ENCODE peak calls at places on chromosomes 6 and 20, in eight cellular contexts. Y is body of pancreas; L is keratinocyte; D is breast epithelium; M is transverse colon; R is naive thymus-derived CD4-positive, alpha-beta T cell; T is small intestine; O is psoas muscle. U is an unnamed sample.
A peak's percentile ranks its signal among the peaks of the same experiment; 100 is the strongest.

GRCh38 chr6:24824142-24824755 is 25.5 kb upstream of the ARMH2 start:
- DNase-seq in Y (no peak), L (no peak), D (no peak), M (no peak), R (no peak), T (no peak), O (no peak), U (no peak)

GRCh38 chr6:50062051-50062450 is 12.3 kb upstream of the DEFB112 start:
- DNase-seq in Y (no peak), L (no peak), D (no peak), M (no peak), R (no peak), T (no peak), O (no peak), U (no peak)

GRCh38 chr20:46875059-46875458 is 19.6 kb upstream of the EYA2 start:
- DNase-seq in Y (no peak), L (no peak), D (no peak), M (no peak), R (no peak), T (no peak), O (no peak), U (no peak)

GRCh38 chr6:124741341-124741740 is 220.9 kb upstream of the RNF217 start:
- DNase-seq in Y (no peak), L (no peak), D (no peak), M (no peak), R (no peak), T (no peak), O (no peak), U (no peak)

GRCh38 chr6:165805067-165805525 is 142.1 kb upstream of the PDE10A start:
- DNase-seq in Y (no peak), L (no peak), D (no peak), M (no peak), R (no peak), T (no peak), O (no peak), U (no peak)

GRCh38 chr6:105804436-105804835 is 281.7 kb upstream of the PRDM1 start:
- DNase-seq in Y (no peak), L (peak; percentile 30), D (no peak), M (no peak), R (no peak), T (no peak), O (no peak), U (no peak)

GRCh38 chr6:109362102-109362884 is 20.0 kb downstream of the CD164 start:
- DNase-seq in Y (no peak), L (no peak), D (no peak), M (no peak), R (no peak), T (no peak), O (no peak), U (no peak)

GRCh38 chr20:38260378-38261053 is at the start of gene KIAA1755:
- DNase-seq in Y (no peak), L (no peak), D (no peak), M (no peak), R (no peak), T (no peak), O (peak; percentile 69), U (no peak)

GRCh38 chr6:143581835-143582480 is 70.4 kb upstream of the FUCA2 start:
- DNase-seq in Y (no peak), L (no peak), D (no peak), M (no peak), R (no peak), T (peak; percentile 28), O (no peak), U (no peak)

GRCh38 chr6:44956426-44956825 is 371.7 kb upstream of the RUNX2 start:
- DNase-seq in Y (no peak), L (no peak), D (no peak), M (no peak), R (no peak), T (no peak), O (no peak), U (no peak)

GRCh38 chr6:108242721-108243120 is 18.1 kb downstream of the SNX3 start:
- DNase-seq in Y (no peak), L (no peak), D (no peak), M (no peak), R (no peak), T (no peak), O (no peak), U (no peak)

GRCh38 chr6:150006961-150007464 is 18.3 kb downstream of the RAET1L start:
- DNase-seq in Y (no peak), L (no peak), D (no peak), M (no peak), R (no peak), T (no peak), O (no peak), U (no peak)

GRCh38 chr6:167962717-167963116 is 34.8 kb upstream of the KIF25 start:
- DNase-seq in Y (no peak), L (no peak), D (no peak), M (no peak), R (no peak), T (no peak), O (no peak), U (no peak)

GRCh38 chr20:20780127-20780822 is 67.8 kb upstream of the RALGAPA2 start:
- DNase-seq in Y (peak; percentile 74), L (no peak), D (peak; percentile 69), M (peak; percentile 77), R (no peak), T (peak; percentile 70), O (peak; percentile 96), U (peak; percentile 99)

GRCh38 chr6:73515204-73516101 is 5.4 kb downstream of the EEF1A1 start:
- DNase-seq in Y (peak; percentile 61), L (no peak), D (no peak), M (peak; percentile 56), R (no peak), T (peak; percentile 69), O (no peak), U (peak; percentile 62)

GRCh38 chr20:58518387-58518786 is 3.2 kb upstream of the APCDD1L start:
- DNase-seq in Y (no peak), L (no peak), D (no peak), M (no peak), R (no peak), T (no peak), O (no peak), U (no peak)

GRCh38 chr6:36699290-36699689 is 1.7 kb downstream of the RAB44 start:
- DNase-seq in Y (no peak), L (no peak), D (no peak), M (no peak), R (no peak), T (peak; percentile 92), O (peak; percentile 32), U (no peak)

GRCh38 chr6:41066867-41067304 is 5.3 kb downstream of the OARD1 start:
- DNase-seq in Y (peak; percentile 86), L (peak; percentile 30), D (peak; percentile 69), M (peak; percentile 83), R (peak; percentile 26), T (peak; percentile 87), O (peak; percentile 81), U (peak; percentile 53)
- H3K27ac ChIP-seq in Y (peak overlapping the region; percentile 72), L (no peak overlapping the region), D (no peak overlapping the region), M (peak overlapping the region; percentile 70), R (no peak overlapping the region), T (no peak overlapping the region), O (peak overlapping the region; percentile 92), U (no peak overlapping the region)

GRCh38 chr20:843908-844307 is 10.4 kb downstream of the FAM110A start:
- DNase-seq in Y (no peak), L (no peak), D (no peak), M (peak; percentile 47), R (no peak), T (peak; percentile 82), O (no peak), U (no peak)
- H3K27ac ChIP-seq in Y (no peak overlapping the region), L (peak overlapping the region; percentile 63), D (peak overlapping the region; percentile 93), M (peak overlapping the region; percentile 51), R (peak overlapping the region; percentile 70), T (peak overlapping the region; percentile 45), O (no peak overlapping the region), U (no peak overlapping the region)

DNA sequence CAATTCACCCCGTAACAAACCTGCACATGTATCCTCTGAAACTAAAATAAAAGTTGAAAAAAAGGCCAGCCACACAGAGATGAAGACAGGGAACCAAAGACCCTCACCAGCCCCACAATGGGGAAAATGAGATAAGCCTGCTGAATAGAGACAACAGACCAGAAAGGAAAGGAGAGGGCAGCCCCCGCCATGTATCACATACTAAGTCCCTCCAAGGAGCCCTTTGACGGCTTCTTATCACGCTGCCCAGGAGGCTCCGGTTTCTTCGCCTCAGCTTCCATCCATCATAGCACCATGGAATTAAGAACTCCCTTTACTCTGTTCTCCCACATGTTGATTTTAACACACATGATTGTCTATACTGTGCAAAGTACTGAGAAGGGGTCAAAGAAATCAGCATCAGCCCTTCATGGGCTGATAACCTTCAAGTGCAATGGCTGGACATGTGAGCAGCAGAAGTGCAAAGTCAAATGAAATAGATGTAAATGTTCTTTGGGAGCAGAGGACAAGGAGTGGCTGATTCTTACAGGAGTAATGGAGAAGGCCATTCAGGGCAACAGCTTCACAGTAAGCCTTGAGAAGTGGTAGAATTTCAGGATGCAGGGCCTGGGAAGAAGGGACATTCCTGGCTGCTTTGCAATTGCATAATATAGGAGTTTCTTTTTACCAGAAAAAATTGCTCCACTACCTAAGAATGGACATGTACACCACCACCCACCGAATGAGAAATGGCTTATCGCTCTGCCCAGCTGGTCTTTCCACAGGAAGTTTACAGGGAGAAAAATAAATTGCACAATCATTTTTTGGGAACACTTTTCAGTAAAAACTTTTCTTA is 54.7 kb downstream of the MAP3K5 start:
- DNase-seq in Y (peak; percentile 37), L (no peak), D (no peak), M (no peak), R (no peak), T (peak; percentile 36), O (no peak), U (no peak)
- H3K27ac ChIP-seq in Y (peak overlapping the region; percentile 41), L (no peak overlapping the region), D (peak overlapping the region; percentile 76), M (peak overlapping the region; percentile 56), R (no peak overlapping the region), T (no peak overlapping the region), O (peak overlapping the region; percentile 17), U (no peak overlapping the region)

GRCh38 chr20:53079883-53080282 is 107.7 kb downstream of the TSHZ2 start:
- DNase-seq in Y (no peak), L (no peak), D (no peak), M (no peak), R (no peak), T (peak; percentile 67), O (no peak), U (no peak)

GRCh38 chr20:53080969-53081871 is 109.1 kb downstream of the TSHZ2 start:
- DNase-seq in Y (peak; percentile 83), L (peak; percentile 25), D (no peak), M (peak; percentile 20), R (no peak), T (peak; percentile 71), O (no peak), U (no peak)

GRCh38 chr20:53078761-53079482 is 106.8 kb downstream of the TSHZ2 start:
- DNase-seq in Y (no peak), L (no peak), D (no peak), M (no peak), R (no peak), T (peak; percentile 61), O (no peak), U (no peak)

GRCh38 chr20:53079483-53079810 is 107.3 kb downstream of the TSHZ2 start:
- DNase-seq in Y (no peak), L (no peak), D (no peak), M (no peak), R (no peak), T (peak; percentile 85), O (no peak), U (no peak)

DNA sequence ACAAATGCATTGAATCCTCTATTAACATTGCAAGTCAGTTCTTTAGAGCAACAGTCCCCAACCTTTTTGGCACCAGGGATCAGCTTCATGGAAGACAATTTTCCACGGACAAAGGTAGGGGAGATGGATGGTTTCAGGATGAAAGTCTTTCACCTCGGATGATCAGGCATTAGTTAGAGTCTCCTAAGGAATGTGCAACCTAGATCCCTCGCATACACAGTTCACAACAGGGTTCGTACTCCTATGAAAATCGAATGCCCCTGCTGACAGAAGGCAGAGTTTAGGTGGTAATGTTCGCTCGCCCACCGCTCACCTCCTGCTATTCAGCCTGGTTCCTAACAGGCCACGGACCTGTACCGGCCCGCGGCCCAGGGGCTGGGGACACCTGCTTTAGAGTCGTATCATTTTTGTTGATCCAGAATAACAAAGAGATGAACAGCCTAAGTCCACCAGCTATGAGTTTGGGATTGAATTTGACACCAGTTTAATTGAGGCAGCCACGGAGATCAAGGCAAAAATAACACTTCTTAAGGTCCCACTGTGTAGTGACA is 108.3 kb downstream of the TSHZ2 start:
- DNase-seq in Y (no peak), L (no peak), D (no peak), M (no peak), R (no peak), T (no peak), O (no peak), U (no peak)
- H3K27ac ChIP-seq in Y (peak overlapping the region; percentile 60), L (peak overlapping the region; percentile 13), D (peak overlapping the region; percentile 76), M (no peak overlapping the region), R (no peak overlapping the region), T (no peak overlapping the region), O (no peak overlapping the region), U (no peak overlapping the region)